ENCODE peak calls at places on chromosomes 12 and 14, in four cellular contexts. One of them, this sample, is unnamed.

GRCh38 chr12:65313704-65314317 is 35.3 kb downstream of the MSRB3 start:
- DNase-seq in HCT116: peak; percentile 33
- DNase-seq in HEK293T: no peak
- DNase-seq in HepG2: peak; percentile 28
- DNase-seq in this sample: no peak

GRCh38 chr12:20220339-20220738 is 148.0 kb upstream of the PDE3A start:
- DNase-seq in HCT116: peak; percentile 36
- DNase-seq in HEK293T: peak; percentile 21
- DNase-seq in HepG2: no peak
- DNase-seq in this sample: peak; percentile 14

GRCh38 chr14:30227871-30228270 is 300.2 kb upstream of the PRKD1 start:
- DNase-seq in HCT116: no peak
- DNase-seq in HepG2: no peak
- DNase-seq in HEK293T: no peak
- DNase-seq in this sample: no peak

GRCh38 chr12:67586951-67587350 is 61.6 kb upstream of the DYRK2 start:
- DNase-seq in HCT116: no peak
- DNase-seq in HEK293T: no peak
- DNase-seq in HepG2: no peak
- DNase-seq in this sample: no peak

GRCh38 chr12:122086641-122087285 is 8.2 kb downstream of the MLXIP start:
- DNase-seq in HepG2: no peak
- DNase-seq in HCT116: no peak
- DNase-seq in HEK293T: no peak
- DNase-seq in this sample: no peak

GRCh38 chr12:27185234-27186045 is 58.6 kb upstream of the STK38L start:
- DNase-seq in HepG2: no peak
- DNase-seq in HEK293T: no peak
- DNase-seq in HCT116: no peak
- DNase-seq in this sample: no peak

GRCh38 chr12:1073652-1074051 is 82.6 kb downstream of the ERC1 start:
- DNase-seq in HEK293T: no peak
- DNase-seq in HepG2: no peak
- DNase-seq in HCT116: no peak
- DNase-seq in this sample: no peak

GRCh38 chr14:99133563-99134332 is 138.2 kb downstream of the BCL11B start:
- DNase-seq in HepG2: no peak
- DNase-seq in HCT116: no peak
- DNase-seq in HEK293T: no peak
- DNase-seq in this sample: no peak

GRCh38 chr12:106978035-106978800 is 8.7 kb downstream of the MTERF2 start:
- DNase-seq in HCT116: no peak
- DNase-seq in HepG2: peak; percentile 31
- DNase-seq in HEK293T: no peak
- DNase-seq in this sample: no peak

GRCh38 chr14:87894920-87895319 is 98.1 kb downstream of the GALC start:
- DNase-seq in HepG2: no peak
- DNase-seq in HEK293T: no peak
- DNase-seq in HCT116: no peak
- DNase-seq in this sample: no peak

GRCh38 chr12:28130625-28131598 is 59.3 kb upstream of the CCDC91 start:
- DNase-seq in HEK293T: no peak
- DNase-seq in HepG2: peak; percentile 9
- DNase-seq in HCT116: no peak
- DNase-seq in this sample: no peak

GRCh38 chr12:24228371-24228770 is 278.9 kb upstream of the SOX5 start:
- DNase-seq in HEK293T: no peak
- DNase-seq in HepG2: no peak
- DNase-seq in HCT116: no peak
- DNase-seq in this sample: no peak

GRCh38 chr12:82650627-82651337 is 35.9 kb upstream of the TMTC2 start:
- DNase-seq in HEK293T: peak; percentile 11
- DNase-seq in HCT116: peak; percentile 99
- DNase-seq in HepG2: peak; percentile 74
- DNase-seq in this sample: no peak

GRCh38 chr12:106193404-106194215 is 54.2 kb downstream of the CKAP4 start:
- DNase-seq in HCT116: no peak
- DNase-seq in HEK293T: no peak
- DNase-seq in HepG2: no peak
- DNase-seq in this sample: no peak

GRCh38 chr14:55957950-55958349 is 160.3 kb upstream of the PELI2 start:
- DNase-seq in HepG2: no peak
- DNase-seq in HCT116: no peak
- DNase-seq in HEK293T: no peak
- DNase-seq in this sample: peak; percentile 52

GRCh38 chr12:58588771-58589170 is 331.5 kb downstream of the LRIG3 start:
- DNase-seq in HepG2: no peak
- DNase-seq in HCT116: no peak
- DNase-seq in HEK293T: no peak
- DNase-seq in this sample: no peak

GRCh38 chr12:75579552-75579951 is 68.1 kb upstream of the KRR1 start:
- DNase-seq in HEK293T: no peak
- DNase-seq in HepG2: no peak
- DNase-seq in HCT116: no peak
- DNase-seq in this sample: no peak

GRCh38 chr14:104292084-104292970 is 153.9 kb downstream of the KIF26A start:
- DNase-seq in HCT116: no peak
- DNase-seq in HEK293T: no peak
- DNase-seq in HepG2: no peak
- DNase-seq in this sample: peak; percentile 16

GRCh38 chr14:100307215-100308111 is 1.2 kb upstream of the SLC25A29 start:
- DNase-seq in HCT116: no peak
- DNase-seq in HEK293T: no peak
- DNase-seq in HepG2: no peak
- DNase-seq in this sample: peak; percentile 52

GRCh38 chr12:84875241-84875640 is 37.4 kb downstream of the SLC6A15 start:
- DNase-seq in HepG2: no peak
- DNase-seq in HEK293T: no peak
- DNase-seq in HCT116: no peak
- DNase-seq in this sample: no peak

GRCh38 chr12:68106160-68106559 is 53.4 kb downstream of the IFNG start:
- DNase-seq in HepG2: no peak
- DNase-seq in HCT116: peak; percentile 6
- DNase-seq in HEK293T: no peak
- DNase-seq in this sample: no peak

GRCh38 chr14:50062438-50063039 is 53.8 kb downstream of the VCPKMT start:
- DNase-seq in HEK293T: peak; percentile 42
- DNase-seq in HCT116: peak; percentile 37
- DNase-seq in HepG2: peak; percentile 88
- DNase-seq in this sample: no peak

GRCh38 chr12:11731042-11731357 is 81.5 kb downstream of the ETV6 start:
- DNase-seq in HepG2: no peak
- DNase-seq in HEK293T: no peak
- DNase-seq in HCT116: no peak
- DNase-seq in this sample: no peak

GRCh38 chr14:96494331-96494730 is 7.9 kb upstream of the PAPOLA start:
- DNase-seq in HepG2: no peak
- DNase-seq in HEK293T: no peak
- DNase-seq in HCT116: no peak
- DNase-seq in this sample: no peak

GRCh38 chr12:132222096-132222807 is 78.0 kb downstream of the NOC4L start:
- DNase-seq in HCT116: peak; percentile 71
- DNase-seq in HEK293T: no peak
- DNase-seq in HepG2: peak; percentile 28
- DNase-seq in this sample: no peak

GRCh38 chr14:92417759-92418158 is 94.8 kb downstream of the SLC24A4 start:
- DNase-seq in HCT116: no peak
- DNase-seq in HEK293T: no peak
- DNase-seq in HepG2: no peak
- DNase-seq in this sample: no peak

GRCh38 chr14:102217987-102218421 is 78.3 kb downstream of the WDR20 start:
- DNase-seq in HEK293T: no peak
- DNase-seq in HCT116: no peak
- DNase-seq in HepG2: no peak
- DNase-seq in this sample: no peak

GRCh38 chr12:15719230-15719629 is 70.0 kb downstream of the EPS8 start:
- DNase-seq in HEK293T: no peak
- DNase-seq in HepG2: no peak
- DNase-seq in HCT116: no peak
- DNase-seq in this sample: no peak

GRCh38 chr12:104604070-104604994 is 147.6 kb downstream of the CHST11 start:
- DNase-seq in HEK293T: peak; percentile 54
- DNase-seq in HCT116: peak; percentile 89
- DNase-seq in HepG2: no peak
- DNase-seq in this sample: no peak

GRCh38 chr14:36524220-36524837 is 4.3 kb upstream of the NKX2-1 start:
- DNase-seq in HepG2: no peak
- DNase-seq in HEK293T: no peak
- DNase-seq in HCT116: no peak
- DNase-seq in this sample: peak; percentile 73

GRCh38 chr12:52319097-52319496 is 2.1 kb downstream of the KRT83 start:
- DNase-seq in HepG2: no peak
- DNase-seq in HEK293T: no peak
- DNase-seq in HCT116: no peak
- DNase-seq in this sample: peak; percentile 27

GRCh38 chr12:52316701-52317100 is 4.5 kb downstream of the KRT83 start:
- DNase-seq in HCT116: no peak
- DNase-seq in HepG2: no peak
- DNase-seq in HEK293T: no peak
- DNase-seq in this sample: no peak

GRCh38 chr12:52318241-52318990 is 2.8 kb downstream of the KRT83 start:
- DNase-seq in HepG2: no peak
- DNase-seq in HEK293T: no peak
- DNase-seq in HCT116: no peak
- DNase-seq in this sample: no peak

GRCh38 chr12:52316290-52316689 is 4.9 kb downstream of the KRT83 start:
- DNase-seq in HCT116: no peak
- DNase-seq in HEK293T: no peak
- DNase-seq in HepG2: no peak
- DNase-seq in this sample: no peak

DNA sequence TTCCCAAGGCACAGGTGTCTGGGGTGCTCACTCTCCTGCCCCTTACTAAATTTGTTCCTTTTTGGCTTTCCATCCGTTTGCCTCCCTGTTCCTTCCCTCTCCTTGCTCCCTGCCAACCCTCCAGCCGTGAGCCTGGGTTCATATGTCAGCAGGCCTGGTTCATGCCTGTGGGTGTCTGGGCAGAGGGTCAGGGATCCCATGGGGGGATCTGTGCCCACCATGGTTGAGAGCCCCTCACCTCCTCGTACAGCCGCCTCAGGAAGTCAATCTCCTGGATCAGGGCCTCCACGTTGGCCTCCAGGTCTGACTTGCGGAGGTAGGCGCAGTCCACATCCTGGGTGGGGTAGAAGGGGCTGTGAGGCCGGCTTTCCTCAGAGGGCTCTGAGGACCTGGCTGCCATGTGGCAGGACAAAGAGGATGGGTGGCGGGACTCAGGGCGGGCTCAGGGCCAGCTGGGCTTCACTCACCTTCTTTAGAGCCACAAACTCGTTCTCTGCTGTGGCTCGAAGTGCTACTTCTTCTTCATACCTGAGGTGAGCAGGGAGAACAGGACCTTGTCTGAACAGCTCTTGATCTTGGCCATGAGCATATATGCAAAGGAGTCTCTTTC is 3.6 kb downstream of the KRT83 start:
- DNase-seq in HepG2: no peak
- DNase-seq in HEK293T: no peak
- DNase-seq in HCT116: no peak
- DNase-seq in this sample: no peak
- TF ChIP-seq SP1 in HepG2: no peak
- TF ChIP-seq SP1 in HEK293T: no peak
- TF ChIP-seq SP1 in HCT116: no peak
- TF ChIP-seq SP1 in this sample: no peak

GRCh38 chr12:128542844-128543243 is 275.9 kb downstream of the TMEM132C start:
- DNase-seq in HCT116: no peak
- DNase-seq in HEK293T: no peak
- DNase-seq in HepG2: no peak
- DNase-seq in this sample: no peak

GRCh38 chr12:128534906-128535305 is 267.9 kb downstream of the TMEM132C start:
- DNase-seq in HCT116: no peak
- DNase-seq in HEK293T: no peak
- DNase-seq in HepG2: no peak
- DNase-seq in this sample: no peak

GRCh38 chr12:128543493-128543892 is 276.5 kb downstream of the TMEM132C start:
- DNase-seq in HCT116: no peak
- DNase-seq in HepG2: no peak
- DNase-seq in HEK293T: no peak
- DNase-seq in this sample: no peak

GRCh38 chr12:128537668-128538067 is 270.7 kb downstream of the TMEM132C start:
- DNase-seq in HEK293T: no peak
- DNase-seq in HepG2: no peak
- DNase-seq in HCT116: no peak
- DNase-seq in this sample: no peak
- TF ChIP-seq SP1 in HEK293T: no peak
- TF ChIP-seq SP1 in HepG2: no peak
- TF ChIP-seq SP1 in HCT116: no peak
- TF ChIP-seq SP1 in this sample: no peak

GRCh38 chr12:94100254-94100653 is 48.1 kb upstream of the PLXNC1 start:
- DNase-seq in HCT116: no peak
- DNase-seq in HEK293T: no peak
- DNase-seq in HepG2: no peak
- DNase-seq in this sample: no peak
- TF ChIP-seq SP1 in HCT116: no peak
- TF ChIP-seq SP1 in HEK293T: no peak
- TF ChIP-seq SP1 in HepG2: no peak
- TF ChIP-seq SP1 in this sample: no peak

DNA sequence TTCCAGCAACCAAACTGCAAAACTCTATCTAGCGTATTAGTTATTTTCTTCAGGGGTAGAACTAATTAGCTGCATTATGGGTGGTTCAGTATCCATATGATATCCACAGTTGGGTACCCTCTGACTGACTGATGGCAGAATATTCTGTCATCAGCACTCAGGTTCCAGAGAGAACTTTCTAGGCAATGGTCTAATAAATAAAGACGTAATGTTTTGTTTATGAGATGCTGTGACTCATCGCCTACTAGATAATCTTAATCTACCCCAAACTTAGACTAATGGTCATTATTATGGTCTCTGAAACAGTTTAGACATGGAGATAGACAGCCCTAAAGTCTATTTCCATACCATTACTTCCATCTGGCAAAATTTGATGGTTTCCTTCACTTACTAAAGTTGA is 220.1 kb downstream of the MED13L start:
- DNase-seq in HepG2: no peak
- DNase-seq in HCT116: no peak
- DNase-seq in HEK293T: no peak
- DNase-seq in this sample: no peak
- TF ChIP-seq SP1 in HepG2: no peak
- TF ChIP-seq SP1 in HCT116: no peak
- TF ChIP-seq SP1 in HEK293T: no peak
- TF ChIP-seq SP1 in this sample: no peak

GRCh38 chr12:31324845-31325523 is 966 bp downstream of the SINHCAF start:
- DNase-seq in HCT116: no peak
- DNase-seq in HEK293T: peak; percentile 21
- DNase-seq in HepG2: no peak
- DNase-seq in this sample: peak; percentile 31

GRCh38 chr12:31325877-31326631 is at the start of gene SINHCAF:
- DNase-seq in HepG2: peak; percentile 99
- DNase-seq in HCT116: peak; percentile 96
- DNase-seq in HEK293T: peak; percentile 94
- DNase-seq in this sample: peak; percentile 100

GRCh38 chr12:31324116-31324844 is 1.7 kb downstream of the SINHCAF start:
- DNase-seq in HepG2: peak; percentile 78
- DNase-seq in HCT116: peak; percentile 63
- DNase-seq in HEK293T: peak; percentile 56
- DNase-seq in this sample: peak; percentile 56

GRCh38 chr12:31326689-31327659 is 1.0 kb upstream of the SINHCAF start:
- DNase-seq in HEK293T: no peak
- DNase-seq in HepG2: no peak
- DNase-seq in HCT116: no peak
- DNase-seq in this sample: no peak

GRCh38 chr12:31325524-31325875 is 450 bp downstream of the SINHCAF start:
- DNase-seq in HEK293T: no peak
- DNase-seq in HCT116: no peak
- DNase-seq in HepG2: no peak
- DNase-seq in this sample: no peak
- TF ChIP-seq SP1 in HEK293T: no peak
- TF ChIP-seq SP1 in HCT116: no peak
- TF ChIP-seq SP1 in HepG2: no peak
- TF ChIP-seq SP1 in this sample: no peak